ENCODE peak calls at places on chromosome 22, in five cellular contexts. L is H1, Y is HepG2, S is K562, D is GM12878. G is an unnamed sample.

GRCh38 chr22:49935561-49935960 is 17.1 kb downstream of the CRELD2 start:
- DNase-seq in L (no peak), Y (no peak), S (peak), D (no peak), G (peak)

GRCh38 chr22:49182416-49182815 is 645.3 kb downstream of the BRD1 start:
- DNase-seq in L (no peak), Y (no peak), S (no peak), D (no peak), G (no peak)

GRCh38 chr22:28019881-28020861 is 101.1 kb upstream of the PITPNB start:
- DNase-seq in L (peak), Y (peak), S (peak), D (no peak), G (peak)

GRCh38 chr22:11627436-11627797 is 3900.6 kb upstream of the OR11H1 start:
- DNase-seq in L (no peak), Y (no peak), S (no peak), D (no peak), G (no peak)

GRCh38 chr22:30497466-30498150 is 7.9 kb downstream of the SEC14L4 start:
- DNase-seq in L (no peak), Y (peak), S (no peak), D (no peak), G (no peak)

GRCh38 chr22:50151571-50152537 is 18.7 kb upstream of the PANX2 start:
- DNase-seq in L (peak), Y (no peak), S (no peak), D (no peak), G (no peak)

GRCh38 chr22:41939981-41940852 is 6.7 kb downstream of the CENPM start:
- DNase-seq in L (no peak), Y (no peak), S (peak), D (peak), G (no peak)

GRCh38 chr22:50626856-50627451 is 998 bp downstream of the ARSA start:
- DNase-seq in L (no peak), Y (no peak), S (no peak), D (no peak), G (peak)

GRCh38 chr22:48342016-48342415 is 1485.7 kb downstream of the BRD1 start:
- DNase-seq in L (no peak), Y (no peak), S (no peak), D (no peak), G (no peak)

GRCh38 chr22:26891431-26891830 is 234.0 kb downstream of the MIAT start:
- DNase-seq in L (no peak), Y (no peak), S (no peak), D (no peak), G (no peak)

GRCh38 chr22:19719055-19719482 is 4.3 kb upstream of the GP1BB start:
- DNase-seq in L (no peak), Y (no peak), S (peak), D (no peak), G (no peak)

GRCh38 chr22:19527321-19527721 is 3.1 kb upstream of the CLDN5 start:
- DNase-seq in L (no peak), Y (no peak), S (no peak), D (no peak), G (no peak)

GRCh38 chr22:28822930-28823481 is 22.6 kb upstream of the XBP1 start:
- DNase-seq in L (no peak), Y (peak), S (no peak), D (no peak), G (no peak)

GRCh38 chr22:27580311-27580897 is 221.2 kb downstream of the MN1 start:
- DNase-seq in L (no peak), Y (no peak), S (no peak), D (no peak), G (no peak)

GRCh38 chr22:29751139-29751538 is 15.7 kb downstream of the ZMAT5 start:
- DNase-seq in L (no peak), Y (peak), S (peak), D (no peak), G (no peak)

GRCh38 chr22:19637405-19638281 is 76.7 kb upstream of the SEPTIN5 start:
- DNase-seq in L (no peak), Y (no peak), S (no peak), D (no peak), G (peak)

GRCh38 chr22:25402501-25403283 is 161.8 kb upstream of the GRK3 start:
- DNase-seq in L (no peak), Y (peak), S (peak), D (no peak), G (no peak)

GRCh38 chr22:25729595-25729994 is 12.4 kb upstream of the MYO18B start:
- DNase-seq in L (no peak), Y (no peak), S (no peak), D (no peak), G (no peak)

GRCh38 chr22:47251911-47252310 is 489.5 kb downstream of the TBC1D22A start:
- DNase-seq in L (no peak), Y (no peak), S (no peak), D (no peak), G (no peak)

GRCh38 chr22:32411388-32411787 is 659 bp downstream of the RTCB start:
- DNase-seq in L (no peak), Y (peak), S (peak), D (no peak), G (peak)

GRCh38 chr22:19360862-19361261 is 69.3 kb upstream of the CLTCL1 start:
- DNase-seq in L (no peak), Y (no peak), S (no peak), D (no peak), G (no peak)

GRCh38 chr22:30816413-30816812 is 121.7 kb downstream of the OSBP2 start:
- DNase-seq in L (no peak), Y (no peak), S (peak), D (no peak), G (no peak)

GRCh38 chr22:50487290-50488005 is 789 bp downstream of the MIOX start:
- DNase-seq in L (no peak), Y (no peak), S (no peak), D (no peak), G (no peak)

GRCh38 chr22:19657252-19658056 is 56.8 kb upstream of the SEPTIN5 start:
- DNase-seq in L (peak), Y (no peak), S (no peak), D (no peak), G (no peak)

GRCh38 chr22:29205598-29206371 is at the start of gene EMID1:
- DNase-seq in L (peak), Y (no peak), S (peak), D (no peak), G (peak)

GRCh38 chr22:27836181-27836580 is 34.6 kb upstream of the MN1 start:
- DNase-seq in L (no peak), Y (no peak), S (peak), D (no peak), G (no peak)

GRCh38 chr22:25852223-25852622 is 110.2 kb downstream of the MYO18B start:
- DNase-seq in L (no peak), Y (no peak), S (no peak), D (no peak), G (no peak)

GRCh38 chr22:20237480-20238440 is 30.4 kb downstream of the RTN4R start:
- DNase-seq in L (no peak), Y (no peak), S (no peak), D (no peak), G (no peak)

GRCh38 chr22:19524170-19525115 is at the start of gene CLDN5:
- DNase-seq in L (peak), Y (no peak), S (no peak), D (no peak), G (peak)

GRCh38 chr22:50146440-50147228 is 23.9 kb upstream of the PANX2 start:
- DNase-seq in L (no peak), Y (peak), S (peak), D (no peak), G (peak)

GRCh38 chr22:21074092-21074715 is 28.5 kb downstream of the LRRC74B start:
- DNase-seq in L (no peak), Y (no peak), S (no peak), D (no peak), G (no peak)

GRCh38 chr22:45682069-45682468 is 10.4 kb downstream of the ATXN10 start:
- DNase-seq in L (no peak), Y (no peak), S (no peak), D (no peak), G (no peak)
- H3K4me3 ChIP-seq in L (no peak), Y (no peak), S (no peak), D (no peak), G (no peak)

GRCh38 chr22:39477542-39477941 is 20.7 kb downstream of the MGAT3 start:
- DNase-seq in L (no peak), Y (no peak), S (no peak), D (no peak), G (no peak)
- TF ChIP-seq EP300 in L (no peak), Y (no peak), S (no peak), D (no peak), G (no peak)

DNA sequence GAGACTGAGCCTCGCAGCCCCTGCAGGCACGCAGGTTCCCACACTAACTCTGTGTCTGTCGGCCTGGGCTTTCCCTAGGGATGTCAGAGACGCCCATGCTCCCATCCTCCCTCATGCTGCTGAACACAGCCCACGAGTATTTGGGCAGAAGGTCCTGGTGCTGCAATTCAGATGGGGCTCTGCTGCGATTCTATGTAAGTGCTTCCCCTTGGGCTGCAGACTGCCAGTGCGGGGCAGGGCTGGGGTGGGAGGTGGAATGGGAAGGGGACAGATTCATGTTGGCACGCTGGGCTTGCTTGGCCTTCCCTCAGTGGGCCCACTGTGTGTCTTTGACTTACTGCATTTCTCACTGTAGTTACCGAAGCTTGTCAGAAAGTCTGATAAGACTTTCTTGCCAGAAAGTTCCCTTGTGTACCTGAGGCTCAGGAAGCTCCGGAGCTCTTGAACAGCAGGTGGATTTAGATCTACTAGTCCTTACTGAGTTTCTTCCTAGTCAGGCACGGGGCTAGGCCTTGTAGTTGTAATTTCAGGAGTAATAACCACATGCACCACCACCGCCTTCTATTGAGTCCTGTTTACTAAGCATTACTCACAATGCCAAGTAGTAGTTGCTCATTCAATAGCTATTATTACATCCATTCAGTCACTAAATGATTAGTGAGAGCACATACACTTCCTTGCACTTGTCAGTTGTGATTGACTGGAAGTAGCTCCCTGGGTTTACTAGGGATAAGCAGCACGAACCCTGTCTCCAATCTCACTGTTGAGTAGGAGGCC is 65.2 kb downstream of the CABIN1 start:
- DNase-seq in L (no peak), Y (no peak), S (no peak), D (no peak), G (no peak)
- TF ChIP-seq YY1 in L (no peak), Y (no peak), S (no peak), D (no peak), G (no peak)

GRCh38 chr22:43305806-43306205 is 37.4 kb downstream of the SCUBE1 start:
- DNase-seq in L (no peak), Y (no peak), S (no peak), D (no peak), G (peak)
- H3K4me3 ChIP-seq in L (no peak), Y (no peak), S (no peak), D (no peak), G (no peak)

GRCh38 chr22:17565986-17566687 is 2.8 kb downstream of the SLC25A18 start:
- DNase-seq in L (no peak), Y (no peak), S (no peak), D (no peak), G (no peak)

GRCh38 chr22:17566776-17567175 is 3.5 kb downstream of the SLC25A18 start:
- DNase-seq in L (no peak), Y (no peak), S (no peak), D (no peak), G (no peak)

GRCh38 chr22:17559188-17559587 is 4.1 kb upstream of the SLC25A18 start:
- DNase-seq in L (no peak), Y (no peak), S (no peak), D (no peak), G (no peak)

GRCh38 chr22:17563936-17564391 is 666 bp downstream of the SLC25A18 start:
- DNase-seq in L (no peak), Y (no peak), S (no peak), D (no peak), G (no peak)

DNA sequence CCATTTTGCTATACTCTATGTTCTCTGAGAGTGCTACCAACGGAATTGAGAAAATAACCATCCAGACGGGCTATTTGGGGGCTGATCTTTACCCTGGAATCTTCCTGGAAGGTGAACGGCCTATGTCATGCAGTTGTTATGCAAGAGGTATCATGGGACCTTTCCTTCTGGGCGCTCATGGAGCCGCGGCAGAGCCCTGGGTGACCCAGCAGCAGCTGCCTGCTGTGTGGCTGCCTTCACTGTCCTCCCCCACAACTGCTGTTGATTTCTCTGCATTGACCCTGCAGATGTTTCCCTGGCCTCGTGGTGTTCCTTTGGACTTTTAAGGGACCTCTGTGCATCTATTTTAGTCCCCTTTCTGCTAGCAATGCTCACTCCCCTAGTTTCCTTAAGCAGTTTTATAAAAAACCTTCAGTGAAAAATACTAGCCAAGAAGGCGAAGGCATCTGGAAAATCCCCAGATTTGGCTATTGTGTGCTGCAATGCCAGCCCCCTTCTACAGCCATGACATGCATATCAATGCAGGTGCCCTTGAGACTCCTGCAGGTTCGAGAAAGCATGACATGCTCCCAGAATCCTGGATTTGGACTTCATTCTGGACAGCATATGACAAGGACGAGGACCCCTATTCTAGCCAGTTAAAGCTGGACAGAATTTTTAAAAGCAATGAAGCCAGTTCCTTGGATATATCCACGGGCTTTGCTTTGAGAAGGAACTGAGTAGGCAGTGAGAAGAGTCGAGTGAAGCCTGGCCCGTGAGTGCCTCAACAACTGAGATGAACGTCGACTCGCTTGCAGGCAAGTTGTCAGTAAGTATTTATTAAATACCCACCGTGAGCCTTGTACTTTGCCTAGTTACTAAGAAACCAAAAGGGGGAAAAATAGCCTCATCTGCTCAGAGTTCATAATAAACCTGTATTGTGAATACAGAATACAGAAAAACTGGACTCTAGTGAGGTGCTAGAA is at the start of gene SLC25A18:
- DNase-seq in L (peak), Y (peak), S (peak), D (no peak), G (no peak)
- TF ChIP-seq EP300 in L (no peak), Y (peak), S (no peak), D (no peak), G (no peak)

GRCh38 chr22:37681001-37681424 is 5.1 kb upstream of the NOL12 start:
- DNase-seq in L (no peak), Y (no peak), S (no peak), D (no peak), G (no peak)
- TF ChIP-seq YY1 in L (no peak), Y (no peak), S (no peak), D (no peak), G (no peak)

GRCh38 chr22:36355362-36355761 is 32.4 kb downstream of the MYH9 start:
- DNase-seq in L (no peak), Y (no peak), S (no peak), D (no peak), G (no peak)
- H3K4me3 ChIP-seq in L (no peak), Y (no peak), S (no peak), D (peak), G (no peak)

DNA sequence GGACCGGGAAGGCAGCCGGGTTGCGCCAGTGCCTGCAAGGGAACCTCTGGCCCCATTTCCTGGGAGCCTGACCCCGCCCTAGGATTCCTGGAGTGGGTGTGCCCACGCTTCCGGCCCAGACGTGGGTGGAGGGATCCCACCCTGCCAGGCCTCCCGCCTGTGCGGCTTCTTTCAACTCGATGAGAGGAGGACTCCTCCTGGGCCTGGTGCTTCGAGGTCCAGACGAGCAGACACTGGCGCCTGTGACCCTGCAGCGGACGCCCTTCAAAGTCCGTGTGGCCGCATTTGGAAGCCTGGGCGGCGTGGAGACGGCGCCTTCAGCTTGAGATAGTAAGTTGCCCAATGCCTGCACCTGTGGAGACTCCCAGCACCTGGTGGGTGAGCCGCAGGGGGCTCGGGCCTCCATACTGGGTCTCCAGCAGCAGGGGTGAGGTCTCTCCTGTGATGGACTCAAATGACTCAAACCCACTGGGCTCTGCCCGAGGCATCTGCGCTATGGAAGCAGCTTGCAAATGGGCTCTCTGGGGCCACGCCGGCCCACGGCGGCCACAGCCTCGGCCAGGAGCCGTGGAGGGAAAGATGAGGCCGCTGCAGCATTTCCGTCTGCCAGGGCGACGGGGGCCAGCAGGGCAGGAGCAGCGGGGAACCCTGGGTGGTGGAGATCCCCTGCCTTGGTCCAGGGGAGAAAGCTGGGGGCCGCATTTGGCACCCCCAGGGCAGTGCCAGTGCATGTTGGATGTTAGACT is 64.3 kb upstream of the PPARA start:
- DNase-seq in L (no peak), Y (no peak), S (peak), D (no peak), G (no peak)
- TF ChIP-seq EP300 in L (no peak), Y (no peak), S (peak), D (no peak), G (peak)